ENCODE peak calls at places on chromosomes 6 and 20, in seven cellular contexts. G, F, O, R, E, Z and L are unnamed samples.

GRCh38 chr6:143232849-143233248 is 172.2 kb downstream of the AIG1 start:
- DNase-seq in E (peak; percentile 28), O (peak; percentile 15), Z (peak; percentile 52), R (peak; percentile 60), G (peak; percentile 23), F (peak; percentile 30), L (peak; percentile 70)

GRCh38 chr6:46773201-46773855 is 19.9 kb upstream of the MEP1A start:
- DNase-seq in G (no peak), Z (no peak), F (no peak), O (no peak), R (no peak), E (no peak), L (no peak)

GRCh38 chr6:10643214-10643641 is 51.2 kb downstream of the C6orf52 start:
- DNase-seq in Z (peak; percentile 27), R (no peak), F (no peak), O (no peak), E (no peak), G (no peak), L (no peak)

GRCh38 chr20:45406260-45407066 is 1.6 kb upstream of the DBNDD2 start:
- DNase-seq in E (peak; percentile 24), F (peak; percentile 44), Z (peak; percentile 46), O (peak; percentile 40), G (no peak), R (peak; percentile 56), L (peak; percentile 40)

GRCh38 chr6:3825331-3825831 is 23.8 kb upstream of the FAM50B start:
- DNase-seq in G (peak; percentile 32), F (peak; percentile 66), E (peak; percentile 67), R (peak; percentile 35), Z (no peak), O (no peak), L (peak; percentile 65)

GRCh38 chr20:51616060-51616459 is 73.5 kb upstream of the NFATC2 start:
- DNase-seq in O (no peak), R (no peak), E (no peak), F (no peak), Z (no peak), G (no peak), L (no peak)

GRCh38 chr20:25622450-25623224 is 1.2 kb downstream of the NANP start:
- DNase-seq in G (peak; percentile 7), O (no peak), E (peak; percentile 33), R (no peak), Z (no peak), F (no peak), L (peak; percentile 11)

GRCh38 chr6:32819729-32820128 is 2.9 kb upstream of the HLA-DOB start:
- DNase-seq in E (peak; percentile 38), F (peak; percentile 56), G (peak; percentile 79), R (no peak), Z (no peak), O (no peak), L (peak; percentile 87)

GRCh38 chr20:63369024-63369530 is 7.9 kb upstream of the CHRNA4 start:
- DNase-seq in R (no peak), G (no peak), E (no peak), O (no peak), F (no peak), Z (no peak), L (no peak)

GRCh38 chr6:28862077-28862476 is 61.7 kb downstream of the TRIM27 start:
- DNase-seq in Z (no peak), G (no peak), R (no peak), F (no peak), O (no peak), E (no peak), L (no peak)

GRCh38 chr6:28864321-28864923 is 59.4 kb downstream of the TRIM27 start:
- DNase-seq in O (no peak), G (no peak), R (no peak), E (no peak), F (no peak), Z (no peak), L (no peak)

GRCh38 chr6:28861339-28861738 is 62.4 kb downstream of the TRIM27 start:
- DNase-seq in O (no peak), G (no peak), F (no peak), R (no peak), E (no peak), Z (no peak), L (no peak)

GRCh38 chr6:28866342-28867077 is 57.3 kb downstream of the TRIM27 start:
- DNase-seq in R (peak; percentile 75), O (peak; percentile 59), F (peak; percentile 64), G (peak; percentile 29), Z (peak; percentile 40), E (peak; percentile 47), L (no peak)

DNA sequence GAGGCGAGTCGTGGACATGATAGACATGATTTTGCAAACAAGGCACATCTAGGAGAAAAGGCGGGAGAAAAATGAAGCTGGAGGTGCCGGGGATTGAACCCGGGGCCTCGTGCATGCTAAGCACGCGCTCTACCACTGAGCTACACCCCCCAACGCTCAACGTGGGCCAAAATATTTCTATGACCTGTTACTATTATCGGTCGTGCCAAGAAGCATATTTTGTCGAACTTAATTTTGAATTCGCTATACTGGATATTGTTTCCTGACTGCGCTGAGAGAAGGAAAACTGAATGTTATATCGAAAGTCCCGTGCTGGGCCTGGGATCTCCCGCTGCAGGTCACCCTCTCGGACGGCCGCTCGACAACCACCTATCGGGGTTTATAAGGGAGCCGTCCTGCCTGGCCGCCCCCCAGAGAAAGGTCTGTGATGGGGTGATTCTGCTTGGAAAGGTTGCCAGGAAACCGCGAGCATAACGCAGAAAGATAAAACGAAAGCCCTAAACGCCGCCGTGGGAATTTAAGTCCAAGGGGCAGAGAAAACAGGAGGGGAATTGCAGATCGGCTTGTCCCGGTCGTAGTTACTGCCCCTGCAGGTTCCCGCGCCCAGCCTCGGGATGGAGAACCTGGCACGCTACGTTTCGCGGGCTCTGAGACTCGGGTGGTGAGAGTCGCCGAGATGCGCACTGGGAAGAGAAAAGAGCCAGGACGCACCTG is 60.0 kb downstream of the TRIM27 start:
- DNase-seq in G (peak; percentile 82), Z (peak; percentile 60), R (peak; percentile 67), E (peak; percentile 90), F (peak; percentile 85), O (peak; percentile 76), L (peak; percentile 81)
- TF ChIP-seq CTCF in G (no peak), Z (no peak), R (no peak), E (no peak), F (peak; percentile 34), O (no peak), L (peak; percentile 7)

GRCh38 chr20:50401047-50401586 is 109.1 kb upstream of the PTPN1 start:
- DNase-seq in E (no peak), G (no peak), F (no peak), O (no peak), Z (no peak), R (no peak), L (no peak)

GRCh38 chr20:50398471-50399002 is 111.6 kb upstream of the PTPN1 start:
- DNase-seq in G (no peak), O (no peak), R (no peak), Z (no peak), E (no peak), F (no peak), L (no peak)

GRCh38 chr20:50400705-50401045 is 109.5 kb upstream of the PTPN1 start:
- DNase-seq in O (no peak), E (no peak), G (no peak), F (no peak), Z (no peak), R (no peak), L (no peak)

GRCh38 chr20:50399003-50399916 is 110.9 kb upstream of the PTPN1 start:
- DNase-seq in R (no peak), O (no peak), G (peak; percentile 51), E (no peak), Z (no peak), F (no peak), L (no peak)

DNA sequence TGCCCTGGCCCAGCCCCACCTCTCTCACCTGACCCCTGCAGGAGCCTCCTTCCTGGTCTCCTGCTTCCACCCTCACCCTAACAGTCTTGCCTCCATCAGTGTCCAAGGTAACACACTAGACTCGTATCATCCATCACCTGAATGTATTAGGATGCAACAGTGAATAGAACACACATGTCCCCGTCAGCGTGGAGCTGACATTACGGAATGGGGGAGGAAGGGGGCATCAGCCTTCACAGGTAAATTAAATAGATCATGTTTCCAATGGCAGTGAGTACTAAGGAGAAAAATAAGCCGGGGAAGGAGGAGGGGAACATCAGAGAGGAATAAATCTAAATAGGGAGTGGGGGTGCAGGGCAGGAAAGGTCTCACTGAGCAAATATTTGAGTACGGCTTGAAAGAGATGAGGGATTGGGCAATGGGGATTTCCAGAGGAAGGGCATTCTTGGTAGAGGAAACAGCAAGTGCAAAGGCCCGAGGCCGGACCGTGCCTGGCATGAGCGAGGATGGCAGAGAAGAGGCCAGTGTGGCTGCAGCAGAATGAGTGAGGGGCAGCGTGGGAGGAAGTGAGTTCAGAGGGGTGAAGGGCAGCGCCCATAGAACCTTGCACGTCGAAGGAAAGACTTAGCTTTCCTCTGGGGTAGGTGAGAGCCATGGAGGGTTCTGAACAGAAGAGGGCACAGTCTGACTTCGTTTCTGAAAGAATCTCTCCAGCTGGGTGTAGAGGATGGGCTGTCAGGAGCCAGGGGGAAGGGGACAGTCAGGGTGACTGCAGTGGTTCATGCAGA is 110.1 kb upstream of the PTPN1 start:
- DNase-seq in R (no peak), Z (no peak), E (peak; percentile 63), O (no peak), G (peak; percentile 60), F (peak; percentile 41), L (peak; percentile 61)
- TF ChIP-seq CTCF in R (no peak), Z (no peak), E (no peak), O (no peak), G (peak; percentile 3), F (no peak), L (no peak)

DNA sequence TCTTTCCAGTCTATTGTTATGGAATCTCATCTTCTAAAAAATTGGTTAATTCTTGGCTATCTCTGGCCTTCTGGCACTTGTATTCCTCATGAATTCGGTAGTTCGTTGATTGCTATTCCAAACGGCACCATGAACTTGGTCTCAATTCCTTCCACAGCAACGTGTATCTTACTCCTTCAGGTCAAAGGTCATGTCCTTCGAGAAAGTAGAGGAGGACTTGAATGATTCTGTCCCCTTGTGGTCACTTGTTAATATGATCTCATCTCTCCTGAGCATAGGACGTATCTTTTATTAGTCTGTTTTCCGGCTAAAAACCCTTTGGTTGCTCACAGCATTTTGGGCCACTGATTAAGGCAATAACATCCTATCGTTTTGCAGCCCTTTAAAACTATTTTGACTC is 9.4 kb downstream of the TLDC2 start:
- DNase-seq in Z (no peak), G (no peak), F (no peak), O (no peak), R (no peak), E (no peak), L (no peak)
- TF ChIP-seq CTCF in Z (no peak), G (peak; percentile 6), F (peak; percentile 8), O (peak; percentile 13), R (peak; percentile 33), E (no peak), L (no peak)

DNA sequence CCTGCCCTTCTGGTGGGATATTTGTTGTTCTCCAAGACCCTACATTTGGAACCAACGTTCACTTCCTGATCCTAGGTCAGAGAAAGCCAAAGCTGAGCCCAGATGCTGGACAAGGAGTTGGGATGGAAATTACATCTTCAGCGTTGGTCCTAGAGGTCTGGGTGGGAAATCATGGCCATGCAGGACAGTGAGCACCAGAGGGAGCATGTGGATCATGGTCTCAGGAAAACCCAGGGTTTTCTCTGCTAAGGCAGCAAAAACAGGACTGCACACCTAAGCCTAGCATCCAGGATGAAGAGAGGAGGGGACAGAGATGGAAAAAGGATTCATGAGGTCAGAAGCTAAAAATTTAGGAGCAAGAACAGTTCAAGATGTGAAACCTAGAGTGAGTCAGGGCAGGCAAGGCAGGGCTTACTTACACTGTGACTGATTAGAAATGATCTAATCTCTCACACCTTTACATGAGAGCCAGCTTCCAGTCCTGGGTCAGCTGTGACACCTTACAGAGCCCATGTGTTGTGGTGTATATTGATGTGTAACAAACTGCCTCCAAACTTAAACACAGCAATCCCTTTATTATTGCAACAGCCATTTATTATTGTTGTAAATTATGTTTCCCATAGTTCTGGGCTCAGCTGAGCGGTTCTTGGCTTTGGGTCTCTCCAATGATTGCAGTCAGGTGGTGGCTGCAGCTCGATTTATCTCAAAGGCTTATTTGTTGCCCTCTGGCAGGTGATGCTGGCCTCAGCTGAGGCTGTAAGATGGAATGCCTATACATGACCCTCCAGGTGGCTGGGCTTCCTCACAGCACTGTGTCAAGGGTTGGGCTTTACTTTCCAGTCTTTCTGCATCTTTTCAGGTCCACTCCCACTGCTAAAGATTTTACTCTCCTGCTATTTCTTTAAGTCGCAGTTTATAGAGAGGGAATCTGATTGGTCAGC is 6.5 kb downstream of the C20orf202 start:
- DNase-seq in G (peak; percentile 28), F (no peak), R (no peak), Z (no peak), O (no peak), E (no peak), L (no peak)
- TF ChIP-seq CTCF in G (peak; percentile 48), F (peak; percentile 29), R (no peak), Z (no peak), O (peak; percentile 14), E (peak; percentile 49), L (no peak)